ENCODE peak calls at places on chromosomes 16 and 17, in four cellular contexts. R is ascending aorta, P is aorta, V is neural progenitor cell. I is an unnamed sample. For H3K4me1, the result is how much of the 10 kb centered on the place peaks cover.

GRCh38 chr16:66874079-66874775 is 6.1 kb upstream of the PDP2 start:
- DNase-seq in R (no peak), P (no peak), V (no peak), I (no peak)

GRCh38 chr17:45265823-45266222 is 3.9 kb upstream of the SPATA32 start:
- DNase-seq in R (no peak), P (no peak), V (no peak), I (no peak)

GRCh38 chr16:87221633-87222032 is 95.6 kb downstream of the C16orf95 start:
- DNase-seq in R (no peak), P (no peak), V (no peak), I (no peak)

GRCh38 chr17:48262982-48263586 is 155.5 kb downstream of the SNX11 start:
- DNase-seq in R (no peak), P (no peak), V (no peak), I (no peak)

GRCh38 chr17:17719966-17720543 is 38.8 kb downstream of the RAI1 start:
- DNase-seq in R (no peak), P (no peak), V (no peak), I (no peak)

GRCh38 chr17:21201874-21202273 is 12.1 kb downstream of the TMEM11 start:
- DNase-seq in R (no peak), P (no peak), V (no peak), I (no peak)

GRCh38 chr17:45775576-45776011 is 8.5 kb upstream of the CRHR1 start:
- DNase-seq in R (no peak), P (peak), V (no peak), I (no peak)

GRCh38 chr17:58330544-58330996 is 2.0 kb upstream of the TSPOAP1 start:
- DNase-seq in R (no peak), P (no peak), V (no peak), I (no peak)

GRCh38 chr16:83215417-83216001 is 588.7 kb downstream of the CDH13 start:
- DNase-seq in R (no peak), P (no peak), V (peak), I (peak)

DNA sequence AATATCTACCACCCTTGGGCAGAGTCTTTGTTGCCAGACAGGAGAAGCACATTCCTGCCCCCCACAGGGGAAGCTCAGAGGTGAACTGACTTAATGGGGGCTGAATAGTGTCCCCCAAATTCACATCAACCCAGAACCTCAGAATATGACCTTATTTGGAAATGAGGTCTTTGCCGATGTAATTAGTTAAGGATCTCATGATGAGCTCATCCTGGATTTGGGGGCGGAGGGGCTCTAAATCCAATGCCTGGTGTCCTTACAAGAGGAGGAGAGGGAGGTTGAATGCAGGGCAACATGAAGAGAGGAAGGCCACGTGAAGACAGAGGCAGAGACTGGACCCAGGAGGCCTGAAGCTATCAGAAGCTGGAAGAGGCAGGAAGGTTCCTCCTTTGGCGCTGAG is 21.4 kb downstream of the C16orf74 start:
- DNase-seq in R (no peak), P (no peak), V (no peak), I (no peak)
- H3K27ac ChIP-seq in R (no peak), P (no peak), V (no peak), I (no peak)

GRCh38 chr17:59618894-59619312 is 792 bp upstream of the CLTC start:
- DNase-seq in R (no peak), P (no peak), V (peak), I (no peak)

GRCh38 chr17:59619313-59620063 is at the start of gene CLTC:
- DNase-seq in R (peak), P (peak), V (peak), I (peak)

GRCh38 chr17:59621771-59622170 is 2.1 kb downstream of the CLTC start:
- DNase-seq in R (no peak), P (no peak), V (no peak), I (no peak)

GRCh38 chr17:59620518-59621259 is 994 bp downstream of the CLTC start:
- DNase-seq in R (peak), P (peak), V (peak), I (peak)

GRCh38 chr17:59620064-59620359 is 317 bp downstream of the CLTC start:
- DNase-seq in R (no peak), P (no peak), V (no peak), I (no peak)
- H3K4me1 ChIP-seq in R (under half), P (under half), V (under half), I (under half)

GRCh38 chr17:83080641-83081560 is 1.5 kb downstream of the METRNL start:
- DNase-seq in R (no peak), P (peak), V (peak), I (peak)
- H3K27ac ChIP-seq in R (peak), P (peak), V (no peak), I (no peak)

GRCh38 chr17:7070712-7071111 is 9.3 kb downstream of the CLEC10A start:
- DNase-seq in R (no peak), P (no peak), V (no peak), I (no peak)

GRCh38 chr17:7068268-7068667 is 11.8 kb downstream of the CLEC10A start:
- DNase-seq in R (no peak), P (no peak), V (no peak), I (no peak)

GRCh38 chr17:7064248-7064647 is 15.8 kb downstream of the CLEC10A start:
- DNase-seq in R (no peak), P (no peak), V (no peak), I (no peak)

GRCh38 chr17:7063518-7064094 is 16.4 kb downstream of the CLEC10A start:
- DNase-seq in R (no peak), P (no peak), V (no peak), I (no peak)

DNA sequence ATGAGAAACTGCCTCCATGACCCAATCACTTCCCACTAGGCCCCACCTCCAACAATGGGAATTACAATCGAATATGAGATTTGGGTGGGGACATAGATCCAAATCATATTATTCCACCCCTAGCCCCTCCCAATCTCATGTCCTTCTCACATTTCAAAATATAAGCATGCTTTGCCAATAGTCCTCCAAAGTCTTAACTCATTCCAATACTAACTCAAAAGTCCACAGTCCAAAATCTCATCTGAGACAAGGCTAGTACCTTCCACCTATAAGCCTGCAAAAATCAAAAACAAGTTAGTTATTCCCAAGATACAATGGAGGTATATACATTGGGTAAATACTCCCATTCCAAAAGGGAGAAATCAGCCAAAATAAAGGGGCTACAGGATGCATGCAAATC is 12.9 kb downstream of the CLEC10A start:
- DNase-seq in R (no peak), P (no peak), V (no peak), I (no peak)
- H3K4me1 ChIP-seq in R (under half), P (under half), V (under half), I (under half)

GRCh38 chr16:56732832-56733231 is 2.9 kb downstream of the NUP93 start:
- DNase-seq in R (no peak), P (no peak), V (no peak), I (no peak)

GRCh38 chr16:56732366-56732765 is 2.4 kb downstream of the NUP93 start:
- DNase-seq in R (no peak), P (no peak), V (no peak), I (no peak)

GRCh38 chr16:56737539-56737938 is 7.6 kb downstream of the NUP93 start:
- DNase-seq in R (no peak), P (no peak), V (no peak), I (no peak)

GRCh38 chr16:56734429-56734828 is 4.5 kb downstream of the NUP93 start:
- DNase-seq in R (no peak), P (no peak), V (no peak), I (no peak)

DNA sequence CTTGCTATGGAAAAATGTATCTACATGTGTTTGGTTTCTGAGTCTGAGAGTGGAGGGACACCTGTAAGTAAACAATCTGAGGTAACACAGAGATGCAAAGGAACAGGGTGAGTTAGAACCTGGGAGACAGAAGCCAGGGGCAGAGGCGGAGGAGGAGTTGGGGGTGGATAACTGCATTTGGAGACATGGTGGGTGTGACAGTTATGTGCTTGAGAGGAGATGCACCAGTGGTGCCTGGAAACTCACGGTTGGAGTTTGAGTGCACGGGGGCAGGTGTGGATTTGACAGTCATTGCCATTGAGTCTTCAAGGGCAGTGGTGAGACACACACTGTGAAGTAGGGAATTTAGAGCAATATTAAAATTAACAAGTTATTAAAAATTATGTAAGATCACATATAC is 6.5 kb downstream of the NUP93 start:
- DNase-seq in R (no peak), P (no peak), V (no peak), I (no peak)
- H3K27ac ChIP-seq in R (no peak), P (no peak), V (no peak), I (no peak)

DNA sequence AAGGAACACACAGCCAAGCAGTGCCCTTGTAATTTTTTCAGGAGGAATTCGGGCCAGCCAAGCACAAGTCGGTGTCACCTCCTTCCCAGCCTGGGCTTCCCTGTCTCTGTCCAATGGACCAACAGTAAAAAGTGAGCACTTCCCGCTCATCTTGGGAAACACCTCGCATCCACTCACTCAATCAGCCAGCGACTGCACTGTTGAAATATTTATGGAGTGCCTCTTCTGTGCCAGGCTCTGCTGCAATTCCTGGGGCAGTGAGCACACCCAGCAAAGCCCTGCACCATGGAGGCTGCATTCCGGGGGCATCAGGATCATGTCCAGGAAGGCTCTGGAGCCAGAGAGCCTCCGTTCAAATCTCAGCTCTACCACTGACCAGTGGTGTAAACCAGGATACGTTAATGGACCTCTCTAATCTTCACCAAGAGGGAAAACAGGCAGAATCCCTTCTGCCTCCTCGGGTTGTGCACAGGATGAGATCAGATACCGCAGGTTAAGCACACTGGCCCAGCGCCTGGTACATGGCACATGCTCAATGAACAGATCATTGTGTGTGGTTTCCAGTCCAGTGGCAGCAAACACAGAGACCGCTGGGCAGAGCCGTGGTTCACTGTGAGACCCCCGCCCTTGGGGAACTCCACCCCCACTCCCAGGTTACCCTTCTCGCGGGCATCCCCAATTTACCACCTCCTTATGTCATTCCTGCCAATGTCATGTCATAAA is 194.3 kb downstream of the ZNF423 start:
- DNase-seq in R (no peak), P (no peak), V (no peak), I (no peak)
- H3K4me1 ChIP-seq in R (under half), P (under half), V (under half), I (under half)

I was measured in naive thymus-derived CD4-positive, alpha-beta T cell.